ENCODE peak calls at places on chromosomes 12 and 14, in ten cellular contexts. One of them, this sample, is unnamed.
A peak's percentile ranks its signal among the peaks of the same experiment; 100 is the strongest.

GRCh38 chr12:41140117-41140516 is 48.0 kb upstream of the PDZRN4 start:
- DNase-seq in fibroblast of pulmonary artery: no peak
- DNase-seq in HepG2: no peak
- DNase-seq in A549: no peak
- DNase-seq in cardiac fibroblast: no peak
- DNase-seq in colonic mucosa: no peak
- DNase-seq in upper lobe of left lung: no peak
- DNase-seq in MCF 10A: no peak
- DNase-seq in CD8-positive, alpha-beta T cell: no peak
- DNase-seq in GM10248: no peak
- DNase-seq in this sample: no peak

GRCh38 chr12:107092669-107093546 is 441 bp downstream of the CRY1 start:
- DNase-seq in fibroblast of pulmonary artery: peak; percentile 41
- DNase-seq in MCF 10A: peak; percentile 51
- DNase-seq in cardiac fibroblast: no peak
- DNase-seq in upper lobe of left lung: peak; percentile 93
- DNase-seq in A549: peak; percentile 20
- DNase-seq in GM10248: peak; percentile 29
- DNase-seq in CD8-positive, alpha-beta T cell: peak; percentile 70
- DNase-seq in HepG2: peak; percentile 12
- DNase-seq in colonic mucosa: peak; percentile 54
- DNase-seq in this sample: no peak

GRCh38 chr12:2640281-2640680 is 154.5 kb upstream of the FKBP4 start:
- DNase-seq in GM10248: no peak
- DNase-seq in fibroblast of pulmonary artery: no peak
- DNase-seq in cardiac fibroblast: no peak
- DNase-seq in A549: peak; percentile 20
- DNase-seq in colonic mucosa: no peak
- DNase-seq in upper lobe of left lung: no peak
- DNase-seq in HepG2: no peak
- DNase-seq in CD8-positive, alpha-beta T cell: no peak
- DNase-seq in MCF 10A: no peak
- DNase-seq in this sample: no peak

GRCh38 chr12:65537978-65538377 is 259.5 kb downstream of the MSRB3 start:
- DNase-seq in upper lobe of left lung: no peak
- DNase-seq in colonic mucosa: no peak
- DNase-seq in HepG2: no peak
- DNase-seq in MCF 10A: no peak
- DNase-seq in cardiac fibroblast: no peak
- DNase-seq in fibroblast of pulmonary artery: no peak
- DNase-seq in A549: no peak
- DNase-seq in CD8-positive, alpha-beta T cell: no peak
- DNase-seq in GM10248: no peak
- DNase-seq in this sample: no peak

GRCh38 chr12:49920241-49920914 is 16.7 kb upstream of the FAIM2 start:
- DNase-seq in CD8-positive, alpha-beta T cell: no peak
- DNase-seq in colonic mucosa: no peak
- DNase-seq in upper lobe of left lung: no peak
- DNase-seq in fibroblast of pulmonary artery: peak; percentile 94
- DNase-seq in MCF 10A: peak; percentile 52
- DNase-seq in cardiac fibroblast: peak; percentile 91
- DNase-seq in A549: no peak
- DNase-seq in HepG2: peak; percentile 33
- DNase-seq in GM10248: no peak
- DNase-seq in this sample: no peak

GRCh38 chr12:26185532-26186320 is 9.6 kb upstream of the SSPN start:
- DNase-seq in CD8-positive, alpha-beta T cell: no peak
- DNase-seq in GM10248: no peak
- DNase-seq in MCF 10A: peak; percentile 17
- DNase-seq in cardiac fibroblast: no peak
- DNase-seq in fibroblast of pulmonary artery: no peak
- DNase-seq in HepG2: no peak
- DNase-seq in A549: no peak
- DNase-seq in upper lobe of left lung: no peak
- DNase-seq in colonic mucosa: no peak
- DNase-seq in this sample: no peak

GRCh38 chr12:6292606-6293005 is 17.9 kb upstream of the PLEKHG6 start:
- DNase-seq in fibroblast of pulmonary artery: peak; percentile 78
- DNase-seq in colonic mucosa: no peak
- DNase-seq in A549: no peak
- DNase-seq in HepG2: peak; percentile 43
- DNase-seq in upper lobe of left lung: no peak
- DNase-seq in CD8-positive, alpha-beta T cell: no peak
- DNase-seq in MCF 10A: peak; percentile 70
- DNase-seq in cardiac fibroblast: peak; percentile 72
- DNase-seq in GM10248: no peak
- DNase-seq in this sample: no peak

GRCh38 chr14:87334997-87335675 is 657.8 kb downstream of the GALC start:
- DNase-seq in CD8-positive, alpha-beta T cell: no peak
- DNase-seq in fibroblast of pulmonary artery: no peak
- DNase-seq in upper lobe of left lung: no peak
- DNase-seq in colonic mucosa: no peak
- DNase-seq in HepG2: no peak
- DNase-seq in MCF 10A: peak; percentile 40
- DNase-seq in GM10248: no peak
- DNase-seq in cardiac fibroblast: no peak
- DNase-seq in A549: no peak
- DNase-seq in this sample: no peak

GRCh38 chr12:5648692-5649338 is 216.9 kb downstream of the NTF3 start:
- DNase-seq in fibroblast of pulmonary artery: peak; percentile 24
- DNase-seq in GM10248: no peak
- DNase-seq in HepG2: peak; percentile 27
- DNase-seq in cardiac fibroblast: peak; percentile 4
- DNase-seq in CD8-positive, alpha-beta T cell: no peak
- DNase-seq in colonic mucosa: peak; percentile 21
- DNase-seq in A549: no peak
- DNase-seq in MCF 10A: no peak
- DNase-seq in upper lobe of left lung: no peak
- DNase-seq in this sample: no peak

GRCh38 chr12:106108187-106108816 is 30.5 kb downstream of the NUAK1 start:
- DNase-seq in upper lobe of left lung: no peak
- DNase-seq in A549: no peak
- DNase-seq in CD8-positive, alpha-beta T cell: no peak
- DNase-seq in GM10248: no peak
- DNase-seq in fibroblast of pulmonary artery: peak; percentile 90
- DNase-seq in HepG2: no peak
- DNase-seq in colonic mucosa: peak; percentile 68
- DNase-seq in cardiac fibroblast: peak; percentile 89
- DNase-seq in MCF 10A: peak; percentile 36
- DNase-seq in this sample: peak; percentile 33

GRCh38 chr14:99415496-99416281 is 65.0 kb downstream of the SETD3 start:
- DNase-seq in HepG2: peak; percentile 82
- DNase-seq in cardiac fibroblast: peak; percentile 87
- DNase-seq in fibroblast of pulmonary artery: peak; percentile 89
- DNase-seq in colonic mucosa: peak; percentile 65
- DNase-seq in GM10248: peak; percentile 77
- DNase-seq in CD8-positive, alpha-beta T cell: peak; percentile 64
- DNase-seq in A549: peak; percentile 73
- DNase-seq in upper lobe of left lung: no peak
- DNase-seq in MCF 10A: peak; percentile 88
- DNase-seq in this sample: peak; percentile 54

GRCh38 chr12:53623526-53623925 is 2.7 kb downstream of the ATF7 start:
- DNase-seq in MCF 10A: peak; percentile 45
- DNase-seq in HepG2: no peak
- DNase-seq in colonic mucosa: peak; percentile 42
- DNase-seq in A549: no peak
- DNase-seq in cardiac fibroblast: peak; percentile 82
- DNase-seq in upper lobe of left lung: no peak
- DNase-seq in fibroblast of pulmonary artery: peak; percentile 81
- DNase-seq in CD8-positive, alpha-beta T cell: no peak
- DNase-seq in GM10248: no peak
- DNase-seq in this sample: no peak

GRCh38 chr12:66301944-66302826 is at the start of gene HELB:
- DNase-seq in fibroblast of pulmonary artery: peak; percentile 97
- DNase-seq in HepG2: peak; percentile 96
- DNase-seq in GM10248: peak; percentile 95
- DNase-seq in upper lobe of left lung: peak; percentile 96
- DNase-seq in MCF 10A: peak; percentile 98
- DNase-seq in colonic mucosa: peak; percentile 100
- DNase-seq in cardiac fibroblast: peak; percentile 97
- DNase-seq in CD8-positive, alpha-beta T cell: peak; percentile 98
- DNase-seq in A549: peak; percentile 90
- DNase-seq in this sample: peak; percentile 94

GRCh38 chr12:122250047-122250446 is 16.2 kb downstream of the VPS33A start:
- DNase-seq in GM10248: no peak
- DNase-seq in A549: no peak
- DNase-seq in HepG2: no peak
- DNase-seq in colonic mucosa: no peak
- DNase-seq in fibroblast of pulmonary artery: no peak
- DNase-seq in upper lobe of left lung: no peak
- DNase-seq in CD8-positive, alpha-beta T cell: no peak
- DNase-seq in MCF 10A: no peak
- DNase-seq in cardiac fibroblast: no peak
- DNase-seq in this sample: no peak

GRCh38 chr12:12976366-12976765 is 23.7 kb downstream of the HEBP1 start:
- DNase-seq in MCF 10A: peak; percentile 85
- DNase-seq in A549: peak; percentile 65
- DNase-seq in GM10248: no peak
- DNase-seq in upper lobe of left lung: no peak
- DNase-seq in HepG2: no peak
- DNase-seq in fibroblast of pulmonary artery: peak; percentile 95
- DNase-seq in colonic mucosa: no peak
- DNase-seq in cardiac fibroblast: peak; percentile 92
- DNase-seq in CD8-positive, alpha-beta T cell: no peak
- DNase-seq in this sample: no peak

GRCh38 chr12:6380141-6381121 is 3.5 kb upstream of the LTBR start:
- DNase-seq in fibroblast of pulmonary artery: peak; percentile 55
- DNase-seq in colonic mucosa: no peak
- DNase-seq in CD8-positive, alpha-beta T cell: no peak
- DNase-seq in A549: no peak
- DNase-seq in GM10248: no peak
- DNase-seq in HepG2: no peak
- DNase-seq in cardiac fibroblast: peak; percentile 66
- DNase-seq in upper lobe of left lung: no peak
- DNase-seq in MCF 10A: peak; percentile 65
- DNase-seq in this sample: no peak

GRCh38 chr12:103330672-103331071 is 165.1 kb downstream of the C12orf42 start:
- DNase-seq in A549: no peak
- DNase-seq in upper lobe of left lung: no peak
- DNase-seq in fibroblast of pulmonary artery: no peak
- DNase-seq in CD8-positive, alpha-beta T cell: no peak
- DNase-seq in colonic mucosa: no peak
- DNase-seq in HepG2: no peak
- DNase-seq in cardiac fibroblast: no peak
- DNase-seq in GM10248: no peak
- DNase-seq in MCF 10A: no peak
- DNase-seq in this sample: no peak

GRCh38 chr14:56666716-56667115 is 87.1 kb downstream of the TMEM260 start:
- DNase-seq in CD8-positive, alpha-beta T cell: no peak
- DNase-seq in A549: no peak
- DNase-seq in cardiac fibroblast: peak; percentile 33
- DNase-seq in fibroblast of pulmonary artery: peak; percentile 53
- DNase-seq in MCF 10A: peak; percentile 38
- DNase-seq in upper lobe of left lung: no peak
- DNase-seq in colonic mucosa: no peak
- DNase-seq in HepG2: no peak
- DNase-seq in GM10248: no peak
- DNase-seq in this sample: no peak

GRCh38 chr14:104972301-104973211 is 5.6 kb downstream of the AHNAK2 start:
- DNase-seq in A549: peak; percentile 79
- DNase-seq in fibroblast of pulmonary artery: no peak
- DNase-seq in cardiac fibroblast: peak; percentile 44
- DNase-seq in GM10248: no peak
- DNase-seq in MCF 10A: peak; percentile 94
- DNase-seq in HepG2: no peak
- DNase-seq in colonic mucosa: peak; percentile 78
- DNase-seq in upper lobe of left lung: peak; percentile 87
- DNase-seq in CD8-positive, alpha-beta T cell: no peak
- DNase-seq in this sample: no peak
- TF ChIP-seq CTCF in A549: no peak
- TF ChIP-seq CTCF in fibroblast of pulmonary artery: no peak
- TF ChIP-seq CTCF in cardiac fibroblast: no peak
- TF ChIP-seq CTCF in GM10248: no peak
- TF ChIP-seq CTCF in MCF 10A: no peak
- TF ChIP-seq CTCF in HepG2: no peak
- TF ChIP-seq CTCF in colonic mucosa: no peak
- TF ChIP-seq CTCF in upper lobe of left lung: no peak
- TF ChIP-seq CTCF in CD8-positive, alpha-beta T cell: no peak
- TF ChIP-seq CTCF in this sample: no peak

GRCh38 chr12:67394600-67394999 is 125.4 kb downstream of the CAND1 start:
- DNase-seq in HepG2: no peak
- DNase-seq in fibroblast of pulmonary artery: peak; percentile 59
- DNase-seq in upper lobe of left lung: no peak
- DNase-seq in cardiac fibroblast: peak; percentile 65
- DNase-seq in CD8-positive, alpha-beta T cell: no peak
- DNase-seq in A549: no peak
- DNase-seq in MCF 10A: peak; percentile 79
- DNase-seq in GM10248: no peak
- DNase-seq in colonic mucosa: no peak
- DNase-seq in this sample: no peak
- TF ChIP-seq CTCF in HepG2: no peak
- TF ChIP-seq CTCF in fibroblast of pulmonary artery: peak; percentile 28
- TF ChIP-seq CTCF in upper lobe of left lung: no peak
- TF ChIP-seq CTCF in cardiac fibroblast: peak; percentile 56
- TF ChIP-seq CTCF in CD8-positive, alpha-beta T cell: no peak
- TF ChIP-seq CTCF in A549: no peak
- TF ChIP-seq CTCF in MCF 10A: peak; percentile 28
- TF ChIP-seq CTCF in GM10248: no peak
- TF ChIP-seq CTCF in colonic mucosa: no peak
- TF ChIP-seq CTCF in this sample: no peak

DNA sequence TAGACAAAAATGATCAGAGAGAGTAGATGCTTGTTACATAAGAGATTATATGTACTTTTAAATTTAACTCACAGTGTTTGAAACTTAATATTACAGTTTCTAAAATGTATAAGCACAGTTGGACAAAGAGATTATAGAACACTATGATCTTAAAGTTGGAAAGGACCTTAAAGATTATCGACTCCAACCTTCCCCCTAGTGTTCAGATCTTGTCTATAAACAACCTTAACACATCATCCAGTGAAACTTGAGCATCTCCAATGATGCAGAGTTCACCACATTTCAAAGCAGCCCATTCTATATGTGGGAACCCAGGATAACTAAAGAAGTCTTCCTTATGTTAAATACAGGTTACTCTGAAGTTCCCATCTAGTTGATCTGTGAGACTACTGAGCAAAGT is 480.8 kb downstream of the RMST start:
- DNase-seq in HepG2: no peak
- DNase-seq in cardiac fibroblast: no peak
- DNase-seq in MCF 10A: peak; percentile 10
- DNase-seq in colonic mucosa: no peak
- DNase-seq in CD8-positive, alpha-beta T cell: no peak
- DNase-seq in fibroblast of pulmonary artery: no peak
- DNase-seq in A549: no peak
- DNase-seq in upper lobe of left lung: no peak
- DNase-seq in GM10248: no peak
- DNase-seq in this sample: no peak
- TF ChIP-seq CTCF in HepG2: no peak
- TF ChIP-seq CTCF in cardiac fibroblast: no peak
- TF ChIP-seq CTCF in MCF 10A: peak; percentile 16
- TF ChIP-seq CTCF in colonic mucosa: no peak
- TF ChIP-seq CTCF in CD8-positive, alpha-beta T cell: no peak
- TF ChIP-seq CTCF in fibroblast of pulmonary artery: no peak
- TF ChIP-seq CTCF in A549: no peak
- TF ChIP-seq CTCF in upper lobe of left lung: no peak
- TF ChIP-seq CTCF in GM10248: no peak
- TF ChIP-seq CTCF in this sample: peak; percentile 28

DNA sequence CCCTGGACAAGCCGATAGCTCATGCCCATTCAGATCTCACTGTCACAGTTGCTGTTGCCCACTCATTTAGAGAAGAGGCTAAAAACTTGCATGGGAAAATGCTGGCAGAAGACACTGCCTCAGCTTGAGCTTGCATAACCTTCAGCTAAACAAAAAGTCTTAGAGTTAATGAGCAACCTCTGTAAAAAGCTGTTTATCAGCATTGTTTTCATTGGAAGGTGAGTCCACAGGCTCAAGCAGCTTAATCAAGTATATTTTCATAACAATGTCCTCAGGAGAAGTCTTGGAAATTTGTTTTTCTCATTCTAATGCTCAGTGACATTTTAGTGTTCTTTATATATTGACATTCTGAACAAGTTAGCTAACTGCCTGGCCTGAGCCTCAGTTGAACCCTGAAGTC is 872.9 kb downstream of the TMTC2 start:
- DNase-seq in CD8-positive, alpha-beta T cell: no peak
- DNase-seq in fibroblast of pulmonary artery: no peak
- DNase-seq in cardiac fibroblast: no peak
- DNase-seq in HepG2: no peak
- DNase-seq in upper lobe of left lung: no peak
- DNase-seq in colonic mucosa: no peak
- DNase-seq in MCF 10A: no peak
- DNase-seq in A549: no peak
- DNase-seq in GM10248: no peak
- DNase-seq in this sample: no peak
- TF ChIP-seq CTCF in CD8-positive, alpha-beta T cell: no peak
- TF ChIP-seq CTCF in fibroblast of pulmonary artery: no peak
- TF ChIP-seq CTCF in cardiac fibroblast: no peak
- TF ChIP-seq CTCF in HepG2: no peak
- TF ChIP-seq CTCF in upper lobe of left lung: no peak
- TF ChIP-seq CTCF in colonic mucosa: no peak
- TF ChIP-seq CTCF in MCF 10A: no peak
- TF ChIP-seq CTCF in A549: no peak
- TF ChIP-seq CTCF in GM10248: no peak
- TF ChIP-seq CTCF in this sample: no peak

This sample was measured in neural crest cell.